ENCODE peak calls at places on chromosomes 11 and 22, in six cellular contexts. U is HCT116; M is upper lobe of right lung; Y is left ventricle myocardium inferior; H is CD4-positive, CD25-positive, alpha-beta regulatory T cell; I is right atrium auricular region. Z is an unnamed sample.

GRCh38 chr11:75562048-75562835 is at the start of gene SERPINH1:
- DNase-seq in H (peak), U (peak), I (peak), Y (peak), M (peak), Z (peak)

GRCh38 chr11:40130427-40130826 is 1329.0 kb downstream of the LRRC4C start:
- DNase-seq in I (no peak), M (no peak), Y (no peak), H (no peak), U (no peak), Z (no peak)

GRCh38 chr11:2904153-2905052 is 18.8 kb upstream of the CDKN1C start:
- DNase-seq in Y (no peak), M (no peak), H (no peak), I (no peak), U (no peak), Z (no peak)

GRCh38 chr11:47109051-47109791 is 67.5 kb downstream of the ARFGAP2 start:
- DNase-seq in I (no peak), Y (no peak), U (no peak), H (no peak), M (no peak), Z (no peak)

GRCh38 chr11:120028181-120028935 is 109.6 kb downstream of the TRIM29 start:
- DNase-seq in M (no peak), Y (no peak), I (peak), H (no peak), U (no peak), Z (no peak)

GRCh38 chr11:32794439-32794838 is at the start of gene CCDC73:
- DNase-seq in H (no peak), Y (no peak), M (no peak), I (no peak), U (no peak), Z (no peak)

GRCh38 chr22:19663821-19664325 is 50.4 kb upstream of the SEPTIN5 start:
- DNase-seq in M (no peak), U (no peak), Y (peak), H (no peak), I (no peak), Z (no peak)

GRCh38 chr11:8022876-8023275 is 35.7 kb downstream of the EIF3F start:
- DNase-seq in I (peak), U (no peak), H (no peak), M (peak), Y (no peak), Z (no peak)

GRCh38 chr11:32071811-32072210 is 19.1 kb upstream of the RCN1 start:
- DNase-seq in U (no peak), M (no peak), Y (no peak), I (no peak), H (no peak), Z (peak)

GRCh38 chr11:65528819-65529350 is 4.0 kb downstream of the SCYL1 start:
- DNase-seq in I (no peak), H (no peak), M (no peak), Y (no peak), U (no peak), Z (no peak)

GRCh38 chr11:67054851-67055523 is 1.7 kb upstream of the RHOD start:
- DNase-seq in H (no peak), U (peak), Y (peak), M (peak), I (peak), Z (peak)

GRCh38 chr11:129117595-129118350 is 74.4 kb downstream of the ARHGAP32 start:
- DNase-seq in U (peak), M (no peak), Y (no peak), I (no peak), H (peak), Z (peak)

GRCh38 chr11:66687831-66688281 is 10.2 kb upstream of the RBM4B start:
- DNase-seq in Y (no peak), H (no peak), M (peak), U (no peak), I (no peak), Z (no peak)

GRCh38 chr11:47842749-47843148 is 5.4 kb downstream of the NUP160 start:
- DNase-seq in M (no peak), U (no peak), Y (no peak), I (no peak), H (no peak), Z (no peak)

GRCh38 chr11:79244175-79244804 is 196.5 kb downstream of the TENM4 start:
- DNase-seq in H (no peak), Y (no peak), U (no peak), I (no peak), M (no peak), Z (peak)

GRCh38 chr11:18013790-18014507 is 1.1 kb upstream of the SERGEF start:
- DNase-seq in U (no peak), M (no peak), I (no peak), H (no peak), Y (no peak), Z (no peak)

GRCh38 chr22:38921801-38922200 is 35.6 kb upstream of the APOBEC3A start:
- DNase-seq in H (no peak), I (no peak), Y (no peak), M (no peak), U (no peak), Z (no peak)

GRCh38 chr11:102587722-102588121 is 37.4 kb downstream of the MMP20 start:
- DNase-seq in H (no peak), Y (no peak), I (no peak), U (no peak), M (no peak), Z (no peak)

GRCh38 chr11:77522215-77522614 is 48.3 kb upstream of the PAK1 start:
- DNase-seq in I (no peak), M (no peak), U (no peak), Y (no peak), H (no peak), Z (peak)

GRCh38 chr11:16613401-16614381 is 124.8 kb upstream of the C11orf58 start:
- DNase-seq in M (peak), Y (peak), I (peak), U (peak), H (no peak), Z (peak)

GRCh38 chr11:65592840-65593517 is 2.6 kb downstream of the KCNK7 start:
- DNase-seq in U (no peak), I (no peak), H (no peak), M (no peak), Y (no peak), Z (peak)

GRCh38 chr11:36240746-36241295 is 48.4 kb downstream of the COMMD9 start:
- DNase-seq in Y (no peak), I (no peak), H (no peak), M (no peak), U (no peak), Z (no peak)

GRCh38 chr11:78432956-78433355 is 15.3 kb upstream of the GAB2 start:
- DNase-seq in I (no peak), Y (no peak), H (no peak), U (no peak), M (no peak), Z (no peak)

GRCh38 chr11:33618363-33618735 is 82.3 kb downstream of the C11orf91 start:
- DNase-seq in I (no peak), U (no peak), M (no peak), H (no peak), Y (no peak), Z (no peak)

GRCh38 chr11:105392546-105392945 is 217.3 kb upstream of the GRIA4 start:
- DNase-seq in M (no peak), H (no peak), U (no peak), I (no peak), Y (no peak), Z (no peak)

GRCh38 chr22:38834991-38835390 is 8.8 kb downstream of the NPTXR start:
- DNase-seq in U (no peak), M (no peak), Y (no peak), H (no peak), I (no peak), Z (no peak)

GRCh38 chr11:128814856-128815705 is 52.0 kb downstream of the KCNJ1 start:
- DNase-seq in M (no peak), I (peak), U (no peak), H (no peak), Y (peak), Z (peak)

GRCh38 chr11:62954478-62954877 is 30.3 kb downstream of the SLC22A6 start:
- DNase-seq in I (no peak), U (no peak), M (no peak), Y (no peak), H (no peak), Z (no peak)

GRCh38 chr11:131041331-131042040 is 125.2 kb upstream of the SNX19 start:
- DNase-seq in I (no peak), Y (no peak), M (no peak), U (no peak), H (no peak), Z (peak)

GRCh38 chr11:20647976-20648565 is 21.3 kb upstream of the NELL1 start:
- DNase-seq in I (no peak), Y (no peak), H (peak), U (peak), M (no peak), Z (peak)

GRCh38 chr11:86941871-86942208 is 13.4 kb downstream of the FZD4 start:
- DNase-seq in H (no peak), U (no peak), Y (no peak), I (no peak), M (no peak), Z (no peak)

GRCh38 chr11:64237484-64237951 is 3.1 kb downstream of the VEGFB start:
- DNase-seq in M (peak), Y (no peak), U (no peak), I (no peak), H (no peak), Z (no peak)

GRCh38 chr11:40241524-40242037 is 1217.9 kb downstream of the LRRC4C start:
- DNase-seq in Y (no peak), I (peak), M (no peak), H (no peak), U (no peak), Z (no peak)

GRCh38 chr22:39475337-39475736 is 18.5 kb downstream of the MGAT3 start:
- DNase-seq in Y (no peak), H (no peak), I (no peak), U (no peak), M (no peak), Z (no peak)

GRCh38 chr11:66221726-66222236 is 46.7 kb upstream of the RAB1B start:
- DNase-seq in U (no peak), M (peak), I (no peak), Y (no peak), H (no peak), Z (no peak)

DNA sequence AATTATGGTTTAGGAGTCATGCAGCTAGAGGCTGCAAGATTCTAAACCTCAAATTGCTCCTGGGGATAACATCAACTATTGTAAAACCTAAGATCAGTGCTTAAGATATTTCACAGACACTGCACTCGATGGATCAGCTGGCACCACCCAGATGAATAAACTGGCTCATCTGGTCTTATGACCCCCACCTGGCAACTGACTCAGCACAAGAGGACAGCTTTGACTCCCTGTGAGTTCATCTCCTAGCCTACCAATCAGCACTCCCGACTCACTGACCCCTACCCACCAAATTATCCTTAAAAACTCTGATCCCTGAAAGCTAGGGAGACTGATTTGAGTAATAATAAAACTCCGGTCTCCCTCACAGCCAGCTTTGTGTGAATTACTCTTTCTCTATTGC is 782 bp upstream of the TTC12 start:
- DNase-seq in I (no peak), Y (no peak), M (no peak), U (no peak), H (no peak), Z (peak)
- H3K27ac ChIP-seq in I (no peak), Y (peak), M (no peak), U (no peak), H (peak), Z (peak)

GRCh38 chr22:32801436-32802290 is at the start of gene TIMP3:
- DNase-seq in Y (peak), U (no peak), I (peak), M (peak), H (no peak), Z (peak)
- H3K27ac ChIP-seq in Y (peak), U (no peak), I (peak), M (peak), H (no peak), Z (peak)

GRCh38 chr11:35126879-35127576 is 11.9 kb upstream of the CD44 start:
- DNase-seq in Y (no peak), M (no peak), I (no peak), H (no peak), U (no peak), Z (no peak)
- H3K27ac ChIP-seq in Y (no peak), M (no peak), I (no peak), H (no peak), U (no peak), Z (no peak)

GRCh38 chr11:44979536-44980399 is 29.1 kb upstream of the TP53I11 start:
- DNase-seq in M (peak), Y (no peak), I (no peak), H (no peak), U (peak), Z (no peak)

GRCh38 chr11:44976576-44976975 is 25.9 kb upstream of the TP53I11 start:
- DNase-seq in I (no peak), Y (no peak), M (no peak), U (no peak), H (no peak), Z (no peak)

GRCh38 chr11:44978961-44979331 is 28.3 kb upstream of the TP53I11 start:
- DNase-seq in M (no peak), Y (no peak), H (no peak), U (no peak), I (no peak), Z (peak)

GRCh38 chr11:44978279-44978960 is 27.7 kb upstream of the TP53I11 start:
- DNase-seq in Y (no peak), I (no peak), U (no peak), H (no peak), M (no peak), Z (no peak)

DNA sequence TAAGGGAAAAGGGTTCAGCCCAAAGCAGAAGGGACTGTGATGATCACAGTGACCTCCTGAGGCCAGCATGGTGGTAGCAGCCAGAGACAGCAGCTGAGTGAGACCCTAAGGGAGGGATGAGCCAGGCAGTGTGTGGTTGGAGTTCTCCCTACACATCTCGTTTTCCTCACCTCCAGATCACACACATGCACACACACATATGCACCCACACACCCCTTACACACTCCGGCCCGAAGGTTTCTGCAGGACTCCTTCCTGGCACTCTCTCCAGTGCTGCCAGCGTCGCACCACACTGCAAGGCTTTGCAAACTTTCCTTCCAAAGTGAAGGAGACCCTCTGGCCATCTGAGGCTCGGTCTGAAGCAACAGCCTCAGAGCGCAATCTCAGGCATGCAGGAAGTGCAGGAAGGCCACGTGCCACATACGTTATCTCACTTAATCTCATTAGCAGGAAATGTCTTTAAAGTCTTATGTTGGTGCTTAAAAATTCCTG is 26.9 kb upstream of the TP53I11 start:
- DNase-seq in U (no peak), Y (no peak), I (no peak), M (no peak), H (no peak), Z (no peak)
- H3K27ac ChIP-seq in U (no peak), Y (peak), I (no peak), M (peak), H (no peak), Z (no peak)

DNA sequence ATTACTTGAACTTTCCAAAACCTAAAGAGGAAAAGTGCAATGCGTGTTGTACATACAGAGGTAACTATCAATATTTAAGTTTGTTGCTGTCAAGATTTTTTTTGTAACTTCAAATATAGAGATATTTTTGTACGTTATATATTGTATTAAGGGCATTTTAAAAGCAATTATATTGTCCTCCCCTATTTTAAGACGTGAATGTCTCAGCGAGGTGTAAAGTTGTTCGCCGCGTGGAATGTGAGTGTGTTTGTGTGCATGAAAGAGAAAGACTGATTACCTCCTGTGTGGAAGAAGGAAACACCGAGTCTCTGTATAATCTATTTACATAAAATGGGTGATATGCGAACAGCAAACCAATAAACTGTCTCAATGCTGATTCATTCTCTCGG is 2.1 kb downstream of the ADM start:
- DNase-seq in U (no peak), H (no peak), I (no peak), Y (no peak), M (no peak), Z (no peak)
- H3K27ac ChIP-seq in U (peak), H (no peak), I (peak), Y (peak), M (peak), Z (peak)

DNA sequence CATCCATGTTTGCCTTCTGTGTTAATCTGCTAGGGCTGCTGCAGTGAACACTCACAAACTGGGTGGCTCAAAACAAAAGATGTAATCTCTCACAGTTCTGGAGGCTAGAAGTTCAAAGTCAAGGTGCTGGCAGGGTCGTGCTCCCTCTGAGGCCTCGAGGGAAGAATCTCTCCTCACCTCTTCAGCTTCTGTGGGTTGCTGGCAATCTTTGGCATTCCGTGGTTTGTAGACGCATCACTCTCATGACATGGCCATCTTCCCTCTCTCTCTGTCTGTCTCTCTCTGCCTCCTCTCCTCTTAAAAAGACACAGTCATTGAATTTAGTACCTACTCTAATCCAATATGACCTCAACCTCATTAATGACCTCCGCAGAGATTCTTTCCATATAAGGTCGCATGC is 78.8 kb downstream of the TSPAN18 start:
- DNase-seq in Y (no peak), H (no peak), M (no peak), I (no peak), U (no peak), Z (no peak)
- H3K27ac ChIP-seq in Y (no peak), H (no peak), M (no peak), I (peak), U (no peak), Z (no peak)

Z was measured in mammary epithelial cell.